ENCODE peak calls at places on chromosomes 4 and X, in five cellular contexts. R is osteoblast, T is heart left ventricle, D is hepatocyte, E is psoas muscle. S is an unnamed sample.

GRCh38 chrX:129262912-129263311 is 260.4 kb downstream of the SMARCA1 start:
- DNase-seq in R (no peak), T (no peak), D (no peak), E (no peak), S (no peak)

GRCh38 chrX:71910526-71911022 is at the start of gene NHSL2:
- DNase-seq in R (no peak), T (peak; percentile 16), D (peak; percentile 32), E (peak; percentile 56), S (no peak)

GRCh38 chrX:10155137-10155536 is 1.6 kb upstream of the CLCN4 start:
- DNase-seq in R (no peak), T (no peak), D (no peak), E (no peak), S (no peak)

GRCh38 chr4:77226939-77227705 is 70.1 kb downstream of the CCNG2 start:
- DNase-seq in R (no peak), T (no peak), D (no peak), E (no peak), S (no peak)

GRCh38 chrX:5852941-5853340 is 375.7 kb downstream of the NLGN4X start:
- DNase-seq in R (no peak), T (no peak), D (no peak), E (no peak), S (no peak)

GRCh38 chr4:148310756-148311155 is 131.5 kb downstream of the NR3C2 start:
- DNase-seq in R (no peak), T (no peak), D (no peak), E (no peak), S (no peak)

GRCh38 chr4:144565558-144566195 is 80.3 kb upstream of the HHIP start:
- DNase-seq in R (no peak), T (no peak), D (no peak), E (no peak), S (no peak)

GRCh38 chrX:23901805-23902204 is 5.9 kb downstream of the APOO start:
- DNase-seq in R (no peak), T (peak; percentile 44), D (peak; percentile 90), E (no peak), S (peak; percentile 45)

GRCh38 chrX:46587753-46588171 is 14.2 kb downstream of the CHST7 start:
- DNase-seq in R (no peak), T (peak; percentile 22), D (no peak), E (no peak), S (no peak)

GRCh38 chr4:148196168-148196567 is 246.0 kb downstream of the NR3C2 start:
- DNase-seq in R (no peak), T (no peak), D (no peak), E (no peak), S (no peak)

GRCh38 chrX:39418132-39418935 is 617.1 kb downstream of the MID1IP1 start:
- DNase-seq in R (no peak), T (no peak), D (no peak), E (no peak), S (no peak)

GRCh38 chr4:163558539-163559044 is 64.1 kb downstream of the TMA16 start:
- DNase-seq in R (no peak), T (no peak), D (peak; percentile 15), E (no peak), S (no peak)

GRCh38 chrX:101595739-101596419 is 21.9 kb downstream of the ARMCX6 start:
- DNase-seq in R (peak; percentile 54), T (peak; percentile 21), D (peak; percentile 78), E (no peak), S (peak; percentile 38)

GRCh38 chrX:151790421-151791160 is 56.0 kb downstream of the CNGA2 start:
- DNase-seq in R (no peak), T (no peak), D (no peak), E (no peak), S (no peak)

GRCh38 chrX:26203556-26203955 is 11.3 kb downstream of the MAGEB6 start:
- DNase-seq in R (no peak), T (no peak), D (no peak), E (no peak), S (no peak)

GRCh38 chrX:42098897-42099296 is 175.5 kb upstream of the CASK start:
- DNase-seq in R (no peak), T (peak; percentile 7), D (no peak), E (no peak), S (no peak)

GRCh38 chrX:19698125-19698524 is 182.8 kb upstream of the MAP3K15 start:
- DNase-seq in R (no peak), T (no peak), D (no peak), E (no peak), S (peak; percentile 36)

GRCh38 chrX:116010939-116011338 is 159.6 kb upstream of the AGTR2 start:
- DNase-seq in R (no peak), T (no peak), D (no peak), E (no peak), S (no peak)

GRCh38 chr4:173834151-173834550 is 304.1 kb upstream of the HAND2 start:
- DNase-seq in R (no peak), T (no peak), D (no peak), E (no peak), S (no peak)

GRCh38 chrX:75968293-75968692 is 183.2 kb upstream of the MAGEE2 start:
- DNase-seq in R (no peak), T (no peak), D (no peak), E (no peak), S (no peak)

GRCh38 chrX:147072747-147073146 is 258.2 kb upstream of the CXorf51A start:
- DNase-seq in R (no peak), T (no peak), D (no peak), E (no peak), S (no peak)

GRCh38 chr4:6782846-6783110 is 251 bp downstream of the KIAA0232 start:
- DNase-seq in R (no peak), T (no peak), D (no peak), E (no peak), S (no peak)
- H3K9me3 ChIP-seq in R (no peaks in the 10 kb centered on the region), T (no peaks in the 10 kb centered on the region), D (no peaks in the 10 kb centered on the region), E (no peaks in the 10 kb centered on the region), S (no peaks in the 10 kb centered on the region)

GRCh38 chr4:4521069-4521468 is 20.8 kb downstream of the STX18 start:
- DNase-seq in R (no peak), T (no peak), D (no peak), E (no peak), S (no peak)

GRCh38 chr4:4526401-4526800 is 15.4 kb downstream of the STX18 start:
- DNase-seq in R (no peak), T (no peak), D (no peak), E (no peak), S (no peak)

GRCh38 chr4:4519296-4519898 is 22.5 kb downstream of the STX18 start:
- DNase-seq in R (no peak), T (no peak), D (no peak), E (no peak), S (no peak)

GRCh38 chr4:4521767-4522166 is 20.1 kb downstream of the STX18 start:
- DNase-seq in R (no peak), T (no peak), D (no peak), E (no peak), S (no peak)

GRCh38 chr4:4524364-4524763 is 17.5 kb downstream of the STX18 start:
- DNase-seq in R (no peak), T (no peak), D (no peak), E (no peak), S (no peak)
- TF ChIP-seq CTCF in R (no peak), T (no peak), D (no peak), E (no peak), S (no peak)

GRCh38 chr4:98193459-98194105 is 50.3 kb upstream of the STPG2 start:
- DNase-seq in R (no peak), T (no peak), D (no peak), E (no peak), S (no peak)
- H3K9me3 ChIP-seq in R (no peaks in the 10 kb centered on the region), T (peaks cover 36% of the 10 kb centered on the region), D (no peaks in the 10 kb centered on the region), E (peaks cover 16% of the 10 kb centered on the region), S (peaks cover 5% of the 10 kb centered on the region)

DNA sequence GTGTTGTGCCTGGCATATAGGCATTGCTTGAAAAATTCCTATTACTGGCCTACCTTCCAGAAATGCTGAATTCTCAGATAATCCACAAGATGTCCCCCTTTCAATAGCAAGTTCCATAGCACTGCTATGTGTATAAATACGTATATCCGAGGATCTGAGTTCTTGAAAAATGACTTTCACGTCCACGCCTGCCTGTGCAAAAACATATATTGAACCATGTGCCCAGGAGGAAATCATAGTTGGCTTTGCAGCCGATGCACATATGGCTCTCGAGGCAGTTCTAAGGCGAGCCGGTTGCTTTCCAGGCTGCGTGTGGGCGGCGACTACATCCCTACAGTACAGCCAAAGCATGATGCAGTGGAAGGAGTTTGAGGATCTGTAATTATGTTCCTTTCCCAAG is 55.4 kb upstream of the ESX1 start:
- DNase-seq in R (no peak), T (no peak), D (no peak), E (no peak), S (no peak)
- TF ChIP-seq CTCF in R (peak; percentile 53), T (no peak), D (peak; percentile 48), E (no peak), S (no peak)

DNA sequence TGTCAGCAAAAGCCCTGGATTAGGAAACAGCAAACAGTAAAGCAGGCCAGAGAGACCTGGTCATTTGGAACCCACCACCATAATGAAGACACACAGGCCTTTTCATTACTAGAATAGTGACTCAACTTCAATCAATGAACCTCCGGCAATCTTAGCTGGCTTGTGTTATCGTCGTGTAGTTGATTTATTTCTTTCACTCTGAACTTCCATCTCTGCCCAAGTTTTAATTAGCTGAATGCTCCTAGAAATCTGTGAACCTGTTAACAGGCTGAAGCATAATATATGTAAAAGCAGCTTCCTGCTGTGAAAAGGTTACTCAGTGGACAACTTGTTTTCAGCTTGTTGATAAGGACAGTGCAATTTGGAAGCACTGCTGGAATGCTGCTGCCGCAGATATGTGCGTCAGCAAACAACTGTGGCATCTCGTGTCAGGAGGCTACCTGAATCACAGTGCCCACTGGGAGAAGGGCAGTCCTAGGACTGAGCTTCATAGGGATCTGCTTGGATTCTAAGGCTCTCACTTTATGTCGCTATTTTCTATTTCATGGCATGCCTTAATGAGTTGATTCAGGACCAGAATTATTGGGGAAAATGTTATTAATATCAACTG is 68.9 kb downstream of the SPANXN4 start:
- DNase-seq in R (no peak), T (no peak), D (peak; percentile 7), E (no peak), S (no peak)
- H3K9me3 ChIP-seq in R (no peaks in the 10 kb centered on the region), T (no peaks in the 10 kb centered on the region), D (no peaks in the 10 kb centered on the region), E (no peaks in the 10 kb centered on the region), S (no peaks in the 10 kb centered on the region)

DNA sequence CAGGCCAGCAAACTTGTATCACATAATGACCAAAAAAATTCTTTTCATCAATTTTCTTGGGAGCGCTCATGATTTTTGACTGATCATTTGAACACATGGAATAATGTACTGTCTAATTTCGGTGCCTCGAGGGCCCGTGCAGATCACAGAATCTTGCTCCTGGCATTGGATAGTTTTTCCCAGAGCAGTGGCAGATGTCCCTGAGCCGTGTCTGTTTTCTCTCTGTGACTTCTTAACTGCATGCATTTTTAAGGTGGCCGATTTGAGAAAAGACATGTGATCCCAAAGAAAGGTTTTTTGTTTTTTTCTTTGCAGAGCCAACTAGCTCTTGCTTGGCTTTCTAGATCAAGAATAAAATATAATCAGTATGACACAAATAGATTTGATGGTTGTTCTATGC is 19.7 kb downstream of the GPRIN3 start:
- DNase-seq in R (no peak), T (no peak), D (no peak), E (no peak), S (no peak)
- TF ChIP-seq CTCF in R (no peak), T (no peak), D (no peak), E (no peak), S (no peak)

GRCh38 chr4:19039816-19040215 is 1018.3 kb upstream of the LCORL start:
- DNase-seq in R (no peak), T (no peak), D (no peak), E (no peak), S (no peak)
- H3K9me3 ChIP-seq in R (peaks cover 3% of the 10 kb centered on the region), T (no peaks in the 10 kb centered on the region), D (no peaks in the 10 kb centered on the region), E (no peaks in the 10 kb centered on the region), S (no peaks in the 10 kb centered on the region)

S was measured in lung.